ENCODE peak calls at places on chromosomes 3 and 15, in four cellular contexts. X is HepG2, L is HCT116, G is K562. B is an unnamed sample. For H3K27me3 and H3K36me3, the result is how much of the 10 kb centered on the place peaks cover.

GRCh38 chr15:91694829-91695205 is 158.7 kb upstream of the SLCO3A1 start:
- DNase-seq in G (no peak), L (no peak), X (peak), B (no peak)

GRCh38 chr3:121724130-121724529 is 25.4 kb downstream of the GOLGB1 start:
- DNase-seq in G (no peak), X (no peak), L (no peak), B (no peak)

GRCh38 chr3:16290007-16290826 is 25.2 kb downstream of the OXNAD1 start:
- DNase-seq in X (peak), L (peak), G (peak), B (peak)

GRCh38 chr15:39925112-39925830 is 5.2 kb upstream of the GPR176 start:
- DNase-seq in L (no peak), X (no peak), G (no peak), B (no peak)

GRCh38 chr3:4979401-4980228 is at the start of gene BHLHE40:
- DNase-seq in L (no peak), X (no peak), G (peak), B (no peak)

GRCh38 chr3:194559530-194559929 is 72.7 kb upstream of the ATP13A3 start:
- DNase-seq in X (no peak), G (no peak), L (no peak), B (no peak)

GRCh38 chr3:166080096-166080495 is 242.9 kb upstream of the BCHE start:
- DNase-seq in G (no peak), X (no peak), L (no peak), B (no peak)

GRCh38 chr3:66107855-66108254 is 69.1 kb upstream of the MAGI1 start:
- DNase-seq in X (no peak), G (no peak), L (no peak), B (no peak)

GRCh38 chr3:10992017-10992945 is at the start of gene SLC6A1:
- DNase-seq in G (peak), X (no peak), L (no peak), B (no peak)

GRCh38 chr15:64536244-64536836 is 76.0 kb downstream of the ZNF609 start:
- DNase-seq in G (no peak), L (peak), X (peak), B (peak)

GRCh38 chr15:51375966-51376640 is 34.6 kb downstream of the GLDN start:
- DNase-seq in X (no peak), L (no peak), G (no peak), B (no peak)

GRCh38 chr3:37453393-37454391 is 279.3 kb upstream of the LRRFIP2 start:
- DNase-seq in L (no peak), X (peak), G (no peak), B (no peak)

GRCh38 chr3:152325136-152325535 is 56.4 kb downstream of the MBNL1 start:
- DNase-seq in G (no peak), X (no peak), L (no peak), B (no peak)

GRCh38 chr3:175659951-175660350 is 800.8 kb downstream of the NAALADL2 start:
- DNase-seq in G (no peak), X (no peak), L (no peak), B (no peak)

GRCh38 chr3:120908030-120908802 is at the start of gene STXBP5L:
- DNase-seq in X (peak), G (peak), L (peak), B (no peak)

GRCh38 chr15:67180035-67180434 is 74.4 kb downstream of the AAGAB start:
- DNase-seq in G (no peak), L (no peak), X (no peak), B (no peak)

GRCh38 chr15:65558336-65558735 is 28.1 kb downstream of the HACD3 start:
- DNase-seq in X (no peak), G (no peak), L (no peak), B (no peak)

GRCh38 chr15:62392411-62392810 is 227.3 kb upstream of the C2CD4B start:
- DNase-seq in G (no peak), X (peak), L (no peak), B (no peak)

GRCh38 chr3:37588761-37589160 is 272.9 kb upstream of the CTDSPL start:
- DNase-seq in L (no peak), G (no peak), X (no peak), B (no peak)

GRCh38 chr3:134054231-134054630 is 24.5 kb upstream of the SLCO2A1 start:
- DNase-seq in X (no peak), G (no peak), L (no peak), B (no peak)

GRCh38 chr3:152026033-152026556 is 152.7 kb downstream of the SUCNR1 start:
- DNase-seq in L (peak), G (no peak), X (no peak), B (peak)

GRCh38 chr3:101853465-101853864 is 4.2 kb downstream of the NFKBIZ start:
- DNase-seq in L (no peak), G (no peak), X (no peak), B (no peak)

DNA sequence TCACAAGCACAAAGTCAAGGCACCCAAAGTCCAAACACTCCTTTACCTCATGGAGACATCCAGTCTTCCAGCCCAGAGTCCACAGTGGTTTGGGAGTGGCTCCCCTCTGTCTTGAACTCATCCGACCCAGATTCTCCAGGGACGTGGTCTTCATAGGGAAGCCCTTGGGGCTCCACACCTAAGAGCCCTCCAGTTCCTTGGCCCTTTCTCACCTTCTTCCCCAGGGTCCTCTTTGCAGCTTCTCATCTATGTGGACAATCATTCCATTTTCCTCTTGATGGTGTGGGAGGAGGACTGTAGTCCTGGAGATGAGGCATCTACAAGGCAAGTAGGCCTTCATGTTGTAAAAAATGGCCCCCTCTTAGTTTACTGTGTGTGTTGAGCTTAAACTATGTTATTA is 87.3 kb upstream of the RNF7 start:
- DNase-seq in X (no peak), L (no peak), G (no peak), B (no peak)
- TF ChIP-seq TCF7L2 in X (no peak), L (no peak), G (no peak), B (no peak)

DNA sequence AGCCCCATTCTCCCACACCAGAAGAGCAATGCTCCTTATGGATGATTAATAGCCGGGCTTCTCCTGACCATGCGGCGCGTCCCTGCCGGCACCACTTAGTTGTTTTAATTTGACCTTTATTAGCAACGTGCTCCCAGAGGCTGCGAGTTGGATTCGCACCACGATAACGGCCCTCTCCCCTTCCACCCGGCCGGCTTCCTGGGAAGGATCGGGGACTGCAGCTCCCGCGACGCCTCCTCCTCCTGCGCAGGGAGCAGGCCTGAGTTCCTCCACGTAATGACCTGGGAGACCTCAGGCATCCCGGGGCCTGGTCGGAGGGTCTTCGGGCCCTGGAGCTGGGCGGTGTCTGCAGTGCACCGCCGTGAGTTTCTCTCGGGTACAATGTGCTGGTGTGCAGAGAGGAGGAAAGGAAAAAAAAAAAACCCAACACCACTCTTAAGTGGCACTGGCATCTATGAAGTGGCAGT is 243.3 kb upstream of the TOPAZ1 start:
- DNase-seq in G (no peak), X (no peak), L (no peak), B (no peak)
- H3K27me3 ChIP-seq in G (half or more), X (under half), L (under half), B (under half)

DNA sequence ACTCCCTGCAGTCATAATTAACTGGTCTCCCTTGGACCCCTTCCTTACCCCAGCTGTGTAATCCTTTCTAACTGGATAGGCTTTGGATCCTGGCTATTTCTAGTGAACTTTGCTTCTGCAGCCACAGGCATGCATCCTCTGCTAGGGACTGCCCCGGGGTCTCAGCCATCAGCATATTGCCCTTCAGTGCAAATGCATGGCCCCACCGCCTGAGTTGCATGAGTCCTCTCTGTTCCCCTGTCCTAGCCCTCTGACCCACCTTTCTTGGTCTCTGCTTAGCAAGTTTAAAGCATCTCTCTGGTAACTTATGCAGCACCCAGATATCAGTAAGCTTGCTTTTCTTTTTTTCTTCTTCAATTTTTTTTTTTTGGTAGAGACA is 56.2 kb upstream of the HACD2 start:
- DNase-seq in G (no peak), X (no peak), L (no peak), B (no peak)
- H3K36me3 ChIP-seq in G (under half), X (under half), L (under half), B (under half)

DNA sequence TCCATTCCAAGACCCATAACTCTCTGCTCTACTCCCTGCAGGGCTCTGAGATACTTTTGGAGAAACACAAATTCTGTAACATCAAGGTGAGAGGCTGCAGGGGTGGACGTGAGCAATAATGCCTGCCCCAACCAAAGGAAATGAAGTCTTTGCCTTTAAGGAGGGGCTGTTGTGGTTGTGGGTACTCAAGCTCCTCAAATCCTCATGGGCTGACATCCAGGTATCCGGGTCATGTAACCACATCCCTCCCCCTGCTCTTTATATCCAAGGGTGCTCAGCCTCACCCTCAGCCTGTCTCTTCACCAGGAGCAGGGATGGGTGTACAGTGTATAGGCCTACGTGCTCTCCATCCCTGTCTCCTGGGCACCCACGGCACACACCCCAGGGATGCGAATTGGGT is 32.3 kb downstream of the NOX5 start:
- DNase-seq in L (no peak), G (no peak), X (no peak), B (no peak)
- TF ChIP-seq TCF7L2 in L (no peak), G (no peak), X (no peak), B (no peak)

GRCh38 chr15:74398183-74398582 is 30.7 kb upstream of the CYP11A1 start:
- DNase-seq in G (no peak), L (no peak), X (no peak), B (no peak)
- H3K27me3 ChIP-seq in G (under half), L (under half), X (under half), B (under half)

DNA sequence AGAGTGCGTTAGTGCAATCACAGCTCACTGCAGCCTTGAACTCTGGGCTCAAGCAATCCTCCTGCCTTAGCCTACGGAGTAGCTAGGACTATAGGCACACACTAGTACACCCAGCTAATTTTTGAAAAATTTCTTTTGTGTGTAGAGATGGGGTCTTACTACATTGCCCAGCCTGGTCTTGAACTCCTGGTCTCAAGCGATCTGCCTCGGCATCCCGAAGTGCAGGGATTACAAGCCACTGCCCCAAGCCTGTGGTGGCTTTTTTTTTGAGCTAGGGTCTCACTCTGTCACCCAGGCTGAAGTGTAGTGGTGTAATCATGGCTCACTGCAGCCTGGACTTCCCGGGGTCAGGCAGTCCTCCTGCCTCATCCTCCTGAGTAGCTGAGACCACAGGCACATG is 17.1 kb downstream of the PCCB start:
- DNase-seq in L (no peak), G (no peak), X (no peak), B (no peak)
- H3K36me3 ChIP-seq in L (under half), G (under half), X (under half), B (under half)

DNA sequence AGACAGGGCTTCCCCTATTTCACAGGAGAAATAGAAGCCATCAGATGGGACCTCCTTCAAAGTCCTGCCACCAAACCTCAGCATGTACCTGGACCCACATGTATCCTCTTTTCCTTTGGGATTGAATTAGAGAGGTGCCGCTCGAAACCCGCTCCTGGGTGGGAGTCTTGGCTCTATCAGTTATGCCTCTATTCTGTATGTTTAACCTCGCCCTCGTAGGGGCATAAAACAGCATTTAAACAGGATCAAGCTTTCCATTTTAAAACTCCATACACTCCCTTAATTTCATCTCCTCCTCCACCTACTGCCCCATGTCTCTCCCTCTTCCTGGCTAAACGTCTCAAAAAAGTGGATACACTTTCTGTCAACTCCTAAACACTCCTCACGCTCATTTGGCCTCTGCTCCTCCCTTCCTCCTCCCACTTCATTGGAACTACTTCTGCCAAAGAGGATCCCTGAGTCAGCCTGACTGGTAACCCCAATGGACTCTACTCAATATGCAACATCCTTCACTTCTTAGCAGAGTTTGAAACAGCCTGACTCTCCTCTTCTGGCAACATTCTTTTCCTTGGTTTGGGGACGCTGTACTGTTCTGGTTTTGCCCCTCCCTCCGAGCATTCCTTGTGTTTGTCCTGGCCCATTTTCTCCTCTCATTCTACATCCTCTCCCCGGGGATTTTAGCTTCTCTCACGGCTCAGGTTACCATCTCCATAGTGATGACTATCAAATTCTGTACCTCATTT is 23.0 kb upstream of the MUC20 start:
- DNase-seq in G (peak), X (no peak), L (no peak), B (no peak)
- TF ChIP-seq TCF7L2 in G (no peak), X (no peak), L (no peak), B (no peak)

DNA sequence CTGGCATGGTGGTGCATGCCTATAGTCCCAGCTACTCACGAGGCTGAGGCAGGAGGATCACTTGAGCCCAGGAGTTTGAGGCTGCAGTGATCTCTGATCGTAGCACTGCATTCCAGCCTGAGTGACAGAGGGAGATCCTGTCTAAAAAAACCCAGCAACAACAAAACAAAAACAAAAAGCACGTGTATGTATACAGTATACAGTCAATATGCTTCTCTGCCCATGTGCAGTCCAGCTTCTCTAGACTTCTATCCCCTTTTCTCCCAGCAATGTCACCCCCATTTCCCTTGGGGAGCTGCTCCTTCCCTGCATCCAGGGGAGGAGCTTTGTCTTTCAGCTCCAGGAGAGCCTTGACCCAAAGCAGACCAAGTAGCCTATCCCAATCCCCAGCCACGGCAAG is 20.0 kb upstream of the GRIP2 start:
- DNase-seq in X (no peak), G (no peak), L (no peak), B (no peak)
- H3K27me3 ChIP-seq in X (under half), G (half or more), L (under half), B (under half)

DNA sequence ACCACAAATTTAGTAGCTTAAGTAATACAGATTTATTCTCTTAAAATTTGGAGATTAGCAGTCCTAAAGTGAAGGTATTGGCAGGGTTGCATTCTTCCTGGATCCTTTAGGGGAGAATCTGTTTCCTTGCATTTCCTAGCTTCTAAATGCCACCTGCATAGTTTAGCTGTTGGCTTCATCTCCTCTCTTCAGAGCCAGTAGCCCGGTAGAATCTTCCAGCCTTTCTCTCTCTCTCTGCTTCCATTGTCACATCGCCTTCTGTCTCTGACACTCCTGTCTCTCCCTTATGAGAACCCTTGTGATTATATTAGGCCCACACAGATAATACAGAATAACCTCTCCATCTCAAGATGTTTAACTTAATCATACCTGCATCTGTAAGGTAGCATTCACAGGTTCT is 21.4 kb downstream of the FAM98B start:
- DNase-seq in G (no peak), L (no peak), X (no peak), B (no peak)
- H3K36me3 ChIP-seq in G (half or more), L (under half), X (under half), B (under half)